ENCODE peak calls at places on chromosomes 6 and 20, in five cellular contexts. N, O, G, K and J are unnamed samples. For H3K4me1, the result is how much of the 10 kb centered on the place peaks cover.

GRCh38 chr6:117776441-117776840 is 101.2 kb downstream of the NUS1 start:
- DNase-seq in O (no peak), K (no peak), G (no peak), N (no peak), J (no peak)

GRCh38 chr20:23350855-23351838 is 556 bp downstream of the NXT1 start:
- DNase-seq in K (peak), O (peak), G (peak), N (peak), J (peak)

GRCh38 chr20:13922241-13922640 is 68.2 kb downstream of the SEL1L2 start:
- DNase-seq in O (no peak), N (no peak), G (no peak), K (no peak), J (no peak)

GRCh38 chr6:100228437-100229424 is 234.7 kb upstream of the MCHR2 start:
- DNase-seq in O (peak), N (peak), K (peak), G (no peak), J (peak)

GRCh38 chr6:63643862-63644261 is 8.3 kb downstream of the PHF3 start:
- DNase-seq in G (no peak), O (no peak), N (no peak), K (no peak), J (no peak)

GRCh38 chr6:16333580-16333979 is 95.2 kb downstream of the GMPR start:
- DNase-seq in N (no peak), O (no peak), G (no peak), K (no peak), J (no peak)

GRCh38 chr6:11770546-11771466 is 7.8 kb downstream of the ADTRP start:
- DNase-seq in G (peak), O (peak), N (peak), K (peak), J (peak)

GRCh38 chr6:154928325-154928922 is 66.7 kb upstream of the TIAM2 start:
- DNase-seq in O (no peak), K (peak), N (peak), G (peak), J (peak)

GRCh38 chr6:45420083-45420908 is 42.6 kb upstream of the SUPT3H start:
- DNase-seq in O (peak), G (no peak), N (no peak), K (peak), J (peak)

GRCh38 chr6:135667694-135668455 is 170.3 kb upstream of the AHI1 start:
- DNase-seq in O (no peak), N (no peak), K (no peak), G (peak), J (no peak)

GRCh38 chr6:81228912-81229540 is 523.5 kb downstream of the TENT5A start:
- DNase-seq in N (no peak), O (no peak), K (no peak), G (no peak), J (no peak)

DNA sequence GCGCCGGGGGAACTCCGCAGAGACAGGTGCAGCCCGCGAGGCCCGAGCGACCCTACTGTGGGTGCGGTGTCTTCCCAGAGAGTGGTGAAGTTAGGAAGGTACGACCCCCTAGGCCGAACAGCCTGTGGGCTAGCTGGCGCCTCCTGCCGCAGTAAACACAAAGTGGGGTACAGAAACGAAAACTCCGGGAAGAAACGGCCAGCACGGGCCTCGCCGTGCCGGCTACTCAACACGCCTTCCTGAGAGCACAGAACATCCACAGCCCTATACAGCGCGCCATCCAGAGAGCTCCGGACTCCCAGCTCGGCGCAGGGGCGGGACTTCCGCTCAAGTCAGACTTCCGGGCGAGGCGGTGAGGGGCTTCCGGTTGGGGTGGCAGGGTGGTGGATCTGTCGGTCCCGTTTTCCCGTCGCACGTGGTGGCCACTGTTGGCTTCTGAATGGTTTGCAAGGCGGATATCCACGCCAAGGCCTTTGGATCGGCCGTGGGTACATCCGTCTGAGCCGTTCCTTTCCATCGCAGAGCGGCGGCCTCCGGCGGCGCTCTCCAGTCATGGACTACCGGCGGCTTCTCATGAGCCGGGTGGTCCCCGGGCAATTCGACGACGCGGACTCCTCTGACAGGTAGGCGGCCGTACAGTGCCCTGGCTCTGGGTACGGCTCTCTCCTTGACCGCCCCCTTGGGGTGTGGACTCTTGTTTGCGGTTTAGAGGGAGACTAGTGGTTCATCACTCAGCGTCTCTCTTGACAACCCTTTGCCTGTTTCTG is at the start of the genes CAGE1 and RIOK1:
- DNase-seq in O (peak), G (peak), N (peak), K (peak), J (peak)
- TF ChIP-seq POLR2A in O (peak), G (peak), N (peak), K (peak), J (peak)

DNA sequence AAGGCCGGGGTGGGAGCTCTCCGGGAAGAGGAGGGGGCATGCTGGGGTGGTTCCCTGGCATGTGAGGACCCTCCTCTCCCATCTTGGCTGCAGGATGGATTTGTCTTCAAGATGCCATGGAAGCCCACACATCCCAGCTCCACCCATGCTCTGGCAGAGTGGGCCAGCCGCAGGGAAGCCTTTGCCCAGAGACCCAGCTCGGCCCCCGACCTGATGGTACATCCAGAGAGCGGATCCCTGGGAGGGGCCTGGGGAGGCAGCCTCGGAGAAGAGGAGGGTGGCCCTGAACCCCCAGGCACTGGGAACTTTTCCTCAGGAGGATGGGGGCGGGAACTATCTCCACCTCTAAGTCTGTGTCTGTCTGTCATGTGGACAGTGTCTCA is 4.8 kb downstream of the CDC25B start:
- DNase-seq in K (no peak), G (no peak), N (no peak), O (no peak), J (no peak)
- H3K4me1 ChIP-seq in K (half or more), G (under half), N (half or more), O (under half), J (under half)

GRCh38 chr6:7557652-7558051 is 16.2 kb downstream of the DSP start:
- DNase-seq in N (no peak), K (no peak), O (no peak), G (no peak), J (no peak)

GRCh38 chr6:7559196-7559595 is 17.7 kb downstream of the DSP start:
- DNase-seq in O (no peak), K (no peak), G (no peak), N (no peak), J (no peak)

GRCh38 chr6:7554533-7555275 is 13.2 kb downstream of the DSP start:
- DNase-seq in K (no peak), G (no peak), N (no peak), O (no peak), J (no peak)

GRCh38 chr6:7556394-7557106 is 15.1 kb downstream of the DSP start:
- DNase-seq in K (no peak), O (no peak), N (no peak), G (no peak), J (no peak)

DNA sequence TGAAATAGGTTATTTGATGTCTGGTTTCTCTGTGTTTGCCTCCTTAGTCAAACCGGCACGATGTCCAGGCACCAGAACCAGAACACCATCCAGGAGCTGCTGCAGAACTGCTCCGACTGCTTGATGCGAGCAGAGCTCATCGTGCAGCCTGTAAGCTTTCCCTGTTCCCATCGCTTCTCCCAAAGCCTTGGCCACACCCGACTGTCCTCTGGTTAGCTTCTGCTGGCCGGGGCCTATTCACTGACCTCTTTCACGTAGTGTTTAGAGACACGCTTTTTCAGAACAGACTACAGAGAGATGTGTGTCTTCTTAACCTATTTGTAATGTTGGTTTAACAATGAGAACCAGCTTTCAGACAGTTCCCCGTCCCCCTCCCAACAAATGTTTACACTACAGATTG is 14.2 kb downstream of the DSP start:
- DNase-seq in O (no peak), G (no peak), K (no peak), N (no peak), J (no peak)
- H3K4me3 ChIP-seq in O (no peak), G (no peak), K (no peak), N (no peak), J (no peak)

GRCh38 chr20:25196701-25197120 is 1.2 kb downstream of the ENTPD6 start:
- DNase-seq in N (no peak), O (no peak), G (no peak), K (no peak), J (no peak)
- TF ChIP-seq POLR2A in N (no peak), O (no peak), G (no peak), K (peak), J (no peak)